ENCODE peak calls at places on chromosomes 7 and 10, in ten cellular contexts. I is cerebellar cortex; E is ELR; R is neuronal stem cell; W is NCI-H510A; U is AG09319; X is ACHN; C is fibroblast of mammary gland; Z is renal cortical epithelial cell; O is activated T-cell treated with anti-CD3 and anti-CD28 coated beads, Interleukin-2, amount 50 U/mL, for 24 hours. H is an unnamed sample.

GRCh38 chr10:91144961-91145360 is 75.5 kb upstream of the PCGF5 start:
- DNase-seq in C (peak), U (no peak), O (no peak), E (peak), W (no peak), Z (peak), X (no peak), R (no peak), I (no peak), H (no peak)

GRCh38 chr10:69515699-69516547 is 57.3 kb downstream of the NEUROG3 start:
- DNase-seq in E (peak), C (peak), R (peak), U (peak), I (peak), X (peak), W (peak), Z (peak), O (peak), H (peak)

GRCh38 chr10:110326351-110327032 is 21.8 kb upstream of the SMNDC1 start:
- DNase-seq in U (peak), R (no peak), X (peak), Z (peak), O (no peak), C (peak), E (peak), W (no peak), I (no peak), H (no peak)

GRCh38 chr10:21888959-21889358 is 114.6 kb downstream of the DNAJC1 start:
- DNase-seq in C (no peak), I (no peak), X (no peak), U (no peak), R (no peak), W (no peak), E (no peak), Z (no peak), O (no peak), H (no peak)

GRCh38 chr7:48255046-48255445 is 83.8 kb downstream of the ABCA13 start:
- DNase-seq in X (no peak), Z (peak), E (peak), R (no peak), U (no peak), O (no peak), C (peak), W (no peak), I (no peak), H (no peak)

GRCh38 chr10:27745719-27746363 is at the start of gene MKX:
- DNase-seq in E (peak), C (peak), X (no peak), O (peak), R (peak), W (peak), I (no peak), U (peak), Z (no peak), H (no peak)

GRCh38 chr7:144656960-144657359 is 178.9 kb downstream of the TPK1 start:
- DNase-seq in W (no peak), I (no peak), O (no peak), C (no peak), R (peak), X (no peak), E (no peak), U (no peak), Z (no peak), H (no peak)

GRCh38 chr10:46031648-46032532 is 1.5 kb upstream of the NCOA4 start:
- DNase-seq in X (no peak), W (no peak), E (no peak), O (no peak), I (no peak), R (no peak), Z (no peak), C (no peak), U (no peak), H (no peak)

GRCh38 chr7:129512192-129512591 is 9.9 kb downstream of the SMKR1 start:
- DNase-seq in R (no peak), C (no peak), W (no peak), E (no peak), O (no peak), X (no peak), U (no peak), I (no peak), Z (no peak), H (no peak)

GRCh38 chr7:140898794-140899548 is 25.8 kb downstream of the BRAF start:
- DNase-seq in Z (peak), O (no peak), C (peak), R (no peak), U (no peak), E (peak), I (no peak), X (no peak), W (no peak), H (no peak)

GRCh38 chr7:51288896-51289607 is 27.6 kb downstream of the COBL start:
- DNase-seq in C (no peak), R (no peak), U (no peak), O (no peak), E (no peak), X (no peak), W (peak), I (no peak), Z (no peak), H (peak)

GRCh38 chr10:581776-582330 is 107.6 kb downstream of the DIP2C start:
- DNase-seq in Z (no peak), X (no peak), W (no peak), R (no peak), I (peak), U (no peak), O (no peak), E (no peak), C (no peak), H (no peak)

GRCh38 chr7:132837529-132837928 is 244.4 kb downstream of the CHCHD3 start:
- DNase-seq in Z (peak), I (no peak), E (no peak), X (no peak), C (peak), O (no peak), W (no peak), R (no peak), U (peak), H (no peak)

GRCh38 chr7:140033036-140033435 is 29.7 kb downstream of the PARP12 start:
- DNase-seq in X (no peak), I (no peak), C (peak), E (peak), W (no peak), U (no peak), O (no peak), Z (no peak), R (no peak), H (no peak)

GRCh38 chr7:70836946-70837345 is 295.0 kb upstream of the GALNT17 start:
- DNase-seq in X (no peak), C (no peak), W (no peak), O (no peak), U (no peak), I (no peak), R (no peak), E (no peak), Z (no peak), H (no peak)

GRCh38 chr7:145265180-145265579 is 429.3 kb upstream of the TPK1 start:
- DNase-seq in X (no peak), Z (no peak), W (no peak), O (no peak), C (no peak), E (no peak), I (no peak), U (no peak), R (no peak), H (no peak)

GRCh38 chr10:88039496-88040200 is 176.2 kb downstream of the PTEN start:
- DNase-seq in X (no peak), U (no peak), W (no peak), E (peak), R (no peak), O (no peak), Z (peak), C (peak), I (no peak), H (no peak)

GRCh38 chr7:69982197-69982596 is 383.9 kb downstream of the AUTS2 start:
- DNase-seq in X (no peak), C (peak), W (no peak), R (peak), I (no peak), U (no peak), E (no peak), Z (no peak), O (no peak), H (no peak)

GRCh38 chr10:122475130-122475529 is 13.8 kb downstream of the HTRA1 start:
- DNase-seq in U (no peak), Z (no peak), X (no peak), R (no peak), I (peak), C (no peak), E (no peak), O (no peak), W (no peak), H (no peak)

GRCh38 chr10:103463456-103463855 is 4.8 kb upstream of the CALHM1 start:
- DNase-seq in X (no peak), O (no peak), R (no peak), I (no peak), Z (peak), C (peak), U (no peak), E (no peak), W (no peak), H (no peak)